ENCODE peak calls at places on chromosomes 7 and 10, in five cellular contexts. J, X, V, N and S are unnamed samples.

GRCh38 chr10:34781709-34782108 is 33.4 kb downstream of the PARD3 start:
- DNase-seq in J (no peak), X (no peak), V (no peak), N (no peak), S (no peak)

GRCh38 chr7:98467570-98468312 is 66.9 kb upstream of the BAIAP2L1 start:
- DNase-seq in J (no peak), X (no peak), V (no peak), N (no peak), S (no peak)

GRCh38 chr7:139038691-139039090 is 2.8 kb upstream of the ZC3HAV1L start:
- DNase-seq in J (no peak), X (no peak), V (no peak), N (no peak), S (no peak)

GRCh38 chr7:140577656-140578055 is 63.0 kb downstream of the DENND2A start:
- DNase-seq in J (no peak), X (no peak), V (no peak), N (no peak), S (no peak)

GRCh38 chr10:91668935-91669334 is 36.1 kb upstream of the PPP1R3C start:
- DNase-seq in J (no peak), X (no peak), V (no peak), N (no peak), S (no peak)

GRCh38 chr7:123271231-123271630 is 71.5 kb upstream of the SLC13A1 start:
- DNase-seq in J (no peak), X (peak), V (no peak), N (peak), S (peak)

GRCh38 chr10:105239311-105240215 is 598.5 kb downstream of the SORCS3 start:
- DNase-seq in J (no peak), X (no peak), V (no peak), N (peak), S (peak)

GRCh38 chr7:90952649-90952991 is 311.6 kb upstream of the FZD1 start:
- DNase-seq in J (no peak), X (no peak), V (no peak), N (no peak), S (no peak)